ENCODE peak calls at places on chromosome 12, in six cellular contexts. One of them, this sample, is unnamed.

GRCh38 chr12:121781751-121782615 is 11.5 kb downstream of the RHOF start:
- DNase-seq in mammary epithelial cell: no peak
- DNase-seq in left ventricle myocardium inferior: no peak
- DNase-seq in endothelial cell of umbilical vein: no peak
- DNase-seq in colonic mucosa: no peak
- DNase-seq in body of pancreas: no peak
- DNase-seq in this sample: peak; percentile 47

GRCh38 chr12:93060666-93061413 is 131.7 kb upstream of the EEA1 start:
- DNase-seq in mammary epithelial cell: no peak
- DNase-seq in left ventricle myocardium inferior: no peak
- DNase-seq in colonic mucosa: no peak
- DNase-seq in body of pancreas: no peak
- DNase-seq in endothelial cell of umbilical vein: peak; percentile 56
- DNase-seq in this sample: no peak

GRCh38 chr12:92021665-92022033 is 124.0 kb downstream of the BTG1 start:
- DNase-seq in body of pancreas: no peak
- DNase-seq in colonic mucosa: no peak
- DNase-seq in mammary epithelial cell: no peak
- DNase-seq in left ventricle myocardium inferior: no peak
- DNase-seq in endothelial cell of umbilical vein: no peak
- DNase-seq in this sample: no peak

GRCh38 chr12:50222275-50222783 is 55.2 kb upstream of the CERS5 start:
- DNase-seq in mammary epithelial cell: peak; percentile 86
- DNase-seq in endothelial cell of umbilical vein: peak; percentile 89
- DNase-seq in left ventricle myocardium inferior: peak; percentile 34
- DNase-seq in colonic mucosa: peak; percentile 57
- DNase-seq in body of pancreas: no peak
- DNase-seq in this sample: peak; percentile 71

GRCh38 chr12:76032043-76032981 is 736 bp upstream of the PHLDA1 start:
- DNase-seq in body of pancreas: peak; percentile 69
- DNase-seq in mammary epithelial cell: peak; percentile 65
- DNase-seq in endothelial cell of umbilical vein: peak; percentile 74
- DNase-seq in left ventricle myocardium inferior: peak; percentile 46
- DNase-seq in colonic mucosa: peak; percentile 52
- DNase-seq in this sample: peak; percentile 71

GRCh38 chr12:131793623-131794022 is 34.6 kb upstream of the MMP17 start:
- DNase-seq in colonic mucosa: no peak
- DNase-seq in body of pancreas: no peak
- DNase-seq in endothelial cell of umbilical vein: no peak
- DNase-seq in left ventricle myocardium inferior: no peak
- DNase-seq in mammary epithelial cell: no peak
- DNase-seq in this sample: no peak

GRCh38 chr12:42262271-42262670 is 24.2 kb upstream of the YAF2 start:
- DNase-seq in body of pancreas: no peak
- DNase-seq in colonic mucosa: no peak
- DNase-seq in endothelial cell of umbilical vein: no peak
- DNase-seq in mammary epithelial cell: no peak
- DNase-seq in left ventricle myocardium inferior: no peak
- DNase-seq in this sample: no peak

GRCh38 chr12:913919-914718 is 35.4 kb downstream of the RAD52 start:
- DNase-seq in body of pancreas: no peak
- DNase-seq in left ventricle myocardium inferior: no peak
- DNase-seq in colonic mucosa: no peak
- DNase-seq in mammary epithelial cell: peak; percentile 76
- DNase-seq in endothelial cell of umbilical vein: no peak
- DNase-seq in this sample: no peak

GRCh38 chr12:68481181-68481941 is 129.3 kb upstream of the RAP1B start:
- DNase-seq in body of pancreas: no peak
- DNase-seq in left ventricle myocardium inferior: no peak
- DNase-seq in colonic mucosa: no peak
- DNase-seq in mammary epithelial cell: no peak
- DNase-seq in endothelial cell of umbilical vein: no peak
- DNase-seq in this sample: no peak

GRCh38 chr12:10095971-10096370 is 2.8 kb downstream of the CLEC1A start:
- DNase-seq in body of pancreas: no peak
- DNase-seq in endothelial cell of umbilical vein: no peak
- DNase-seq in colonic mucosa: no peak
- DNase-seq in mammary epithelial cell: no peak
- DNase-seq in left ventricle myocardium inferior: no peak
- DNase-seq in this sample: no peak

GRCh38 chr12:80268924-80269749 is 169.8 kb downstream of the OTOGL start:
- DNase-seq in mammary epithelial cell: peak; percentile 88
- DNase-seq in endothelial cell of umbilical vein: peak; percentile 92
- DNase-seq in body of pancreas: no peak
- DNase-seq in colonic mucosa: no peak
- DNase-seq in left ventricle myocardium inferior: no peak
- DNase-seq in this sample: no peak

GRCh38 chr12:68158427-68158826 is 1.1 kb downstream of the IFNG start:
- DNase-seq in mammary epithelial cell: peak; percentile 35
- DNase-seq in colonic mucosa: no peak
- DNase-seq in body of pancreas: no peak
- DNase-seq in left ventricle myocardium inferior: no peak
- DNase-seq in endothelial cell of umbilical vein: no peak
- DNase-seq in this sample: no peak

GRCh38 chr12:130336723-130337475 is 788 bp upstream of the PIWIL1 start:
- DNase-seq in left ventricle myocardium inferior: no peak
- DNase-seq in colonic mucosa: peak; percentile 27
- DNase-seq in body of pancreas: no peak
- DNase-seq in mammary epithelial cell: no peak
- DNase-seq in endothelial cell of umbilical vein: no peak
- DNase-seq in this sample: no peak

GRCh38 chr12:124548854-124549378 is 18.5 kb downstream of the NCOR2 start:
- DNase-seq in endothelial cell of umbilical vein: peak; percentile 69
- DNase-seq in left ventricle myocardium inferior: no peak
- DNase-seq in body of pancreas: peak; percentile 42
- DNase-seq in colonic mucosa: peak; percentile 58
- DNase-seq in mammary epithelial cell: no peak
- DNase-seq in this sample: peak; percentile 83

GRCh38 chr12:6324936-6325750 is 14.7 kb downstream of the PLEKHG6 start:
- DNase-seq in body of pancreas: no peak
- DNase-seq in endothelial cell of umbilical vein: peak; percentile 19
- DNase-seq in left ventricle myocardium inferior: no peak
- DNase-seq in colonic mucosa: no peak
- DNase-seq in mammary epithelial cell: no peak
- DNase-seq in this sample: no peak
- H3K4me1 ChIP-seq in body of pancreas: peaks cover 44% of the 10 kb centered on the region
- H3K4me1 ChIP-seq in endothelial cell of umbilical vein: peaks cover 36% of the 10 kb centered on the region
- H3K4me1 ChIP-seq in left ventricle myocardium inferior: peaks cover 72% of the 10 kb centered on the region
- H3K4me1 ChIP-seq in colonic mucosa: peaks cover 8% of the 10 kb centered on the region
- H3K4me1 ChIP-seq in mammary epithelial cell: peaks cover 17% of the 10 kb centered on the region
- H3K4me1 ChIP-seq in this sample: peaks cover 35% of the 10 kb centered on the region

GRCh38 chr12:54926246-54926645 is 58.3 kb downstream of the TESPA1 start:
- DNase-seq in endothelial cell of umbilical vein: no peak
- DNase-seq in body of pancreas: no peak
- DNase-seq in mammary epithelial cell: no peak
- DNase-seq in left ventricle myocardium inferior: no peak
- DNase-seq in colonic mucosa: no peak
- DNase-seq in this sample: no peak
- TF ChIP-seq CTCF in endothelial cell of umbilical vein: no peak
- TF ChIP-seq CTCF in body of pancreas: no peak
- TF ChIP-seq CTCF in mammary epithelial cell: no peak
- TF ChIP-seq CTCF in left ventricle myocardium inferior: no peak
- TF ChIP-seq CTCF in colonic mucosa: no peak
- TF ChIP-seq CTCF in this sample: no peak

GRCh38 chr12:47194501-47194900 is 114.7 kb upstream of the AMIGO2 start:
- DNase-seq in left ventricle myocardium inferior: no peak
- DNase-seq in body of pancreas: no peak
- DNase-seq in colonic mucosa: no peak
- DNase-seq in mammary epithelial cell: no peak
- DNase-seq in endothelial cell of umbilical vein: no peak
- DNase-seq in this sample: no peak
- H3K4me1 ChIP-seq in left ventricle myocardium inferior: peaks cover 38% of the 10 kb centered on the region
- H3K4me1 ChIP-seq in body of pancreas: peaks cover 5% of the 10 kb centered on the region
- H3K4me1 ChIP-seq in colonic mucosa: no peaks in the 10 kb centered on the region
- H3K4me1 ChIP-seq in mammary epithelial cell: peaks cover 17% of the 10 kb centered on the region
- H3K4me1 ChIP-seq in endothelial cell of umbilical vein: peaks cover under 1% of the 10 kb centered on the region
- H3K4me1 ChIP-seq in this sample: peaks cover 7% of the 10 kb centered on the region

GRCh38 chr12:53756300-53757094 is 4.7 kb upstream of the CISTR start:
- DNase-seq in endothelial cell of umbilical vein: no peak
- DNase-seq in body of pancreas: no peak
- DNase-seq in colonic mucosa: no peak
- DNase-seq in left ventricle myocardium inferior: no peak
- DNase-seq in mammary epithelial cell: no peak
- DNase-seq in this sample: no peak

GRCh38 chr12:53758081-53758769 is 6.4 kb upstream of the CISTR start:
- DNase-seq in endothelial cell of umbilical vein: no peak
- DNase-seq in left ventricle myocardium inferior: no peak
- DNase-seq in body of pancreas: no peak
- DNase-seq in mammary epithelial cell: no peak
- DNase-seq in colonic mucosa: no peak
- DNase-seq in this sample: no peak

GRCh38 chr12:53761306-53761705 is 9.5 kb upstream of the CISTR start:
- DNase-seq in body of pancreas: no peak
- DNase-seq in colonic mucosa: no peak
- DNase-seq in endothelial cell of umbilical vein: no peak
- DNase-seq in left ventricle myocardium inferior: no peak
- DNase-seq in mammary epithelial cell: no peak
- DNase-seq in this sample: no peak

GRCh38 chr12:53757095-53757770 is 5.5 kb upstream of the CISTR start:
- DNase-seq in colonic mucosa: peak; percentile 80
- DNase-seq in mammary epithelial cell: peak; percentile 48
- DNase-seq in endothelial cell of umbilical vein: peak; percentile 63
- DNase-seq in left ventricle myocardium inferior: peak; percentile 80
- DNase-seq in body of pancreas: peak; percentile 90
- DNase-seq in this sample: peak; percentile 92

GRCh38 chr12:53759261-53759660 is 7.5 kb upstream of the CISTR start:
- DNase-seq in body of pancreas: no peak
- DNase-seq in left ventricle myocardium inferior: no peak
- DNase-seq in endothelial cell of umbilical vein: no peak
- DNase-seq in colonic mucosa: no peak
- DNase-seq in mammary epithelial cell: no peak
- DNase-seq in this sample: no peak
- TF ChIP-seq CTCF in body of pancreas: no peak
- TF ChIP-seq CTCF in left ventricle myocardium inferior: no peak
- TF ChIP-seq CTCF in endothelial cell of umbilical vein: no peak
- TF ChIP-seq CTCF in colonic mucosa: no peak
- TF ChIP-seq CTCF in mammary epithelial cell: no peak
- TF ChIP-seq CTCF in this sample: no peak

This sample was measured in adrenal gland.